ENCODE peak calls at places on chromosomes 3 and 15, in four cellular contexts. One of them, this sample, is unnamed.

GRCh38 chr15:71945012-71945411 is 134.7 kb downstream of the NR2E3 start:
- DNase-seq in K562: no peak
- DNase-seq in H1: no peak
- DNase-seq in GM12878: no peak
- DNase-seq in this sample: no peak

GRCh38 chr15:60004019-60004845 is at the start of gene FOXB1:
- DNase-seq in K562: no peak
- DNase-seq in H1: peak
- DNase-seq in GM12878: no peak
- DNase-seq in this sample: no peak

GRCh38 chr15:54282228-54282836 is 304.1 kb downstream of the UNC13C start:
- DNase-seq in K562: no peak
- DNase-seq in H1: no peak
- DNase-seq in GM12878: no peak
- DNase-seq in this sample: no peak

GRCh38 chr3:45582407-45582806 is 12.1 kb upstream of the LIMD1 start:
- DNase-seq in K562: no peak
- DNase-seq in H1: no peak
- DNase-seq in GM12878: no peak
- DNase-seq in this sample: no peak

GRCh38 chr15:95086543-95087252 is 855.3 kb downstream of the MCTP2 start:
- DNase-seq in K562: no peak
- DNase-seq in H1: no peak
- DNase-seq in GM12878: no peak
- DNase-seq in this sample: peak

GRCh38 chr3:37904614-37905047 is 43.0 kb downstream of the CTDSPL start:
- DNase-seq in K562: no peak
- DNase-seq in H1: no peak
- DNase-seq in GM12878: no peak
- DNase-seq in this sample: no peak

GRCh38 chr3:80870476-80871041 is 890.9 kb downstream of the GBE1 start:
- DNase-seq in K562: no peak
- DNase-seq in H1: no peak
- DNase-seq in GM12878: no peak
- DNase-seq in this sample: no peak

GRCh38 chr3:15180042-15180611 is 25.9 kb upstream of the CAPN7 start:
- DNase-seq in K562: no peak
- DNase-seq in H1: no peak
- DNase-seq in GM12878: peak
- DNase-seq in this sample: no peak

GRCh38 chr3:52352566-52352965 is 36.4 kb downstream of the DNAH1 start:
- DNase-seq in K562: no peak
- DNase-seq in H1: no peak
- DNase-seq in GM12878: no peak
- DNase-seq in this sample: no peak

GRCh38 chr3:16081661-16082060 is 92.8 kb upstream of the GALNT15 start:
- DNase-seq in K562: no peak
- DNase-seq in H1: no peak
- DNase-seq in GM12878: no peak
- DNase-seq in this sample: no peak

GRCh38 chr15:100711479-100712130 is 109.2 kb downstream of the ASB7 start:
- DNase-seq in K562: no peak
- DNase-seq in H1: no peak
- DNase-seq in GM12878: no peak
- DNase-seq in this sample: no peak

GRCh38 chr15:48784756-48785155 is 26.1 kb downstream of the CEP152 start:
- DNase-seq in K562: no peak
- DNase-seq in H1: no peak
- DNase-seq in GM12878: no peak
- DNase-seq in this sample: no peak

GRCh38 chr3:16448691-16449090 is 64.8 kb downstream of the RFTN1 start:
- DNase-seq in K562: no peak
- DNase-seq in H1: no peak
- DNase-seq in GM12878: no peak
- DNase-seq in this sample: peak

GRCh38 chr3:52091566-52092290 is 35.4 kb upstream of the DUSP7 start:
- DNase-seq in K562: no peak
- DNase-seq in H1: no peak
- DNase-seq in GM12878: no peak
- DNase-seq in this sample: no peak

GRCh38 chr3:136659253-136659652 is 92.9 kb downstream of the STAG1 start:
- DNase-seq in K562: no peak
- DNase-seq in H1: no peak
- DNase-seq in GM12878: no peak
- DNase-seq in this sample: no peak

GRCh38 chr3:39021465-39022274 is 30.1 kb downstream of the SCN11A start:
- DNase-seq in K562: peak
- DNase-seq in H1: no peak
- DNase-seq in GM12878: no peak
- DNase-seq in this sample: no peak

GRCh38 chr3:138442433-138442832 is 8.0 kb downstream of the ESYT3 start:
- DNase-seq in K562: peak
- DNase-seq in H1: no peak
- DNase-seq in GM12878: no peak
- DNase-seq in this sample: peak

GRCh38 chr15:72968531-72968922 is 83.7 kb upstream of the NEO1 start:
- DNase-seq in K562: peak
- DNase-seq in H1: no peak
- DNase-seq in GM12878: no peak
- DNase-seq in this sample: no peak

GRCh38 chr3:28521663-28522062 is 173.0 kb upstream of the AZI2 start:
- DNase-seq in K562: no peak
- DNase-seq in H1: no peak
- DNase-seq in GM12878: no peak
- DNase-seq in this sample: no peak

GRCh38 chr3:12227833-12228232 is 61.0 kb upstream of the PPARG start:
- DNase-seq in K562: no peak
- DNase-seq in H1: no peak
- DNase-seq in GM12878: no peak
- DNase-seq in this sample: no peak

GRCh38 chr3:60839242-60839641 is 412.0 kb downstream of the FHIT start:
- DNase-seq in K562: no peak
- DNase-seq in H1: no peak
- DNase-seq in GM12878: no peak
- DNase-seq in this sample: no peak
- TF ChIP-seq EGR1 in K562: no peak
- TF ChIP-seq EGR1 in H1: no peak
- TF ChIP-seq EGR1 in GM12878: no peak
- TF ChIP-seq EGR1 in this sample: no peak

GRCh38 chr3:194487289-194488006 is 646 bp upstream of the ATP13A3 start:
- DNase-seq in K562: peak
- DNase-seq in H1: no peak
- DNase-seq in GM12878: no peak
- DNase-seq in this sample: no peak
- H3K9ac ChIP-seq in K562: peak
- H3K9ac ChIP-seq in H1: no peak
- H3K9ac ChIP-seq in GM12878: peak
- H3K9ac ChIP-seq in this sample: peak

GRCh38 chr15:22992026-22992331 is 11.8 kb upstream of the CYFIP1 start:
- DNase-seq in K562: no peak
- DNase-seq in H1: no peak
- DNase-seq in GM12878: no peak
- DNase-seq in this sample: no peak
- TF ChIP-seq EGR1 in K562: no peak
- TF ChIP-seq EGR1 in H1: no peak
- TF ChIP-seq EGR1 in GM12878: no peak
- TF ChIP-seq EGR1 in this sample: no peak

DNA sequence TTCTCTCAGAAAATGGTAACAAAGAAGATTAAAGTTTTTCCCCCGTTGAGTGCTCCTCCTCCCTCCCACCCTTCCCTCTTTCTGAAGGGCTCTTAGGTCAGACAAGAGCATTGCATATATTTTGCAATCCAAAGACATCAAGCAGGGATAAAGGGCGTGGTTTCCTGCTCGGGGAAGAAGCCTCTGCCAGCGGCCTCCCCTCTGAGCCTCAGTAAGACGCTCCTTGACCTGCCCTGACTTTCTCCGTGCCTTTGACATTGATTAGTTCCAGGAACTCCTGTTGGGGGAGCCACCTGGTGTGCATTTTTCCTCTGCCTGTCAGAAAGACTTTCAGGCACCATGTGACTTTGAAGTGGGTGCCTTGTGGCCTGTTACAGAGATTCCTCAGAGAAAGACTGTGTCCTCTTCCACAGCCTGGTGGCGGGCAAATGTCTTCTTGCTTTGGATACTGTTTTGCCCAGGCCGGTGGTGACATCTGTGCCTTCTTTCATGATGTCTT is 87.2 kb upstream of the TBL1XR1 start:
- DNase-seq in K562: peak
- DNase-seq in H1: peak
- DNase-seq in GM12878: no peak
- DNase-seq in this sample: peak
- H3K9ac ChIP-seq in K562: peak
- H3K9ac ChIP-seq in H1: no peak
- H3K9ac ChIP-seq in GM12878: no peak
- H3K9ac ChIP-seq in this sample: peak

GRCh38 chr3:159855599-159856495 is 132.8 kb upstream of the IL12A start:
- DNase-seq in K562: no peak
- DNase-seq in H1: no peak
- DNase-seq in GM12878: no peak
- DNase-seq in this sample: no peak
- TF ChIP-seq EGR1 in K562: no peak
- TF ChIP-seq EGR1 in H1: no peak
- TF ChIP-seq EGR1 in GM12878: no peak
- TF ChIP-seq EGR1 in this sample: no peak